ENCODE peak calls at places on chromosome 13, in eight cellular contexts. T, Z, J, Q, W, I, K and B are unnamed samples.

GRCh38 chr13:79141082-79141481 is 265.0 kb downstream of the RBM26 start:
- DNase-seq in W (no peak), Q (no peak), Z (no peak), I (no peak), J (no peak), K (no peak), T (no peak), B (no peak)

GRCh38 chr13:93496985-93497673 is 270.5 kb downstream of the GPC6 start:
- DNase-seq in Z (no peak), T (no peak), J (no peak), W (no peak), K (no peak), I (no peak), Q (peak), B (no peak)

GRCh38 chr13:110525328-110526319 is 35.9 kb downstream of the RAB20 start:
- DNase-seq in J (no peak), T (no peak), I (no peak), Z (no peak), K (no peak), W (no peak), Q (peak), B (no peak)

GRCh38 chr13:106446011-106446410 is 89.5 kb downstream of the EFNB2 start:
- DNase-seq in W (no peak), K (no peak), Z (no peak), J (peak), Q (no peak), I (peak), T (no peak), B (no peak)

GRCh38 chr13:27613623-27614022 is 6.7 kb downstream of the LNX2 start:
- DNase-seq in I (no peak), W (no peak), Z (no peak), T (no peak), K (no peak), J (no peak), Q (no peak), B (no peak)

GRCh38 chr13:72648513-72649065 is 78.8 kb downstream of the MZT1 start:
- DNase-seq in Q (no peak), K (no peak), Z (no peak), T (no peak), J (no peak), I (no peak), W (no peak), B (no peak)

GRCh38 chr13:89066868-89067466 is 1395.8 kb downstream of the SLITRK5 start:
- DNase-seq in I (no peak), Z (no peak), K (no peak), Q (no peak), T (peak), J (no peak), W (no peak), B (peak)

GRCh38 chr13:25683056-25683455 is 311.3 kb downstream of the ATP8A2 start:
- DNase-seq in Z (no peak), Q (no peak), K (no peak), W (no peak), J (no peak), T (no peak), I (no peak), B (no peak)

GRCh38 chr13:20826301-20826700 is 52.5 kb upstream of the EEF1AKMT1 start:
- DNase-seq in I (no peak), T (no peak), W (no peak), Q (no peak), K (no peak), Z (no peak), J (no peak), B (no peak)